ENCODE peak calls at places on chromosomes 11 and 22, in nine cellular contexts. One of them, this sample, is unnamed.

GRCh38 chr22:24506802-24507438 is 11.8 kb downstream of the UPB1 start:
- DNase-seq in HepG2: peak; percentile 75
- DNase-seq in tibial artery: no peak
- DNase-seq in dorsolateral prefrontal cortex: peak; percentile 31
- DNase-seq in AG09319: no peak
- DNase-seq in endothelial cell: no peak
- DNase-seq in foreskin keratinocyte: no peak
- DNase-seq in AG04450: no peak
- DNase-seq in left ventricle myocardium inferior: no peak
- DNase-seq in this sample: no peak

GRCh38 chr11:6321961-6322362 is 1.7 kb upstream of the CAVIN3 start:
- DNase-seq in endothelial cell: no peak
- DNase-seq in dorsolateral prefrontal cortex: no peak
- DNase-seq in left ventricle myocardium inferior: no peak
- DNase-seq in tibial artery: no peak
- DNase-seq in AG04450: no peak
- DNase-seq in AG09319: no peak
- DNase-seq in foreskin keratinocyte: peak; percentile 46
- DNase-seq in HepG2: no peak
- DNase-seq in this sample: no peak

GRCh38 chr11:29679996-29680395 is 336.8 kb downstream of the KCNA4 start:
- DNase-seq in endothelial cell: no peak
- DNase-seq in HepG2: no peak
- DNase-seq in AG04450: no peak
- DNase-seq in dorsolateral prefrontal cortex: no peak
- DNase-seq in left ventricle myocardium inferior: no peak
- DNase-seq in AG09319: no peak
- DNase-seq in foreskin keratinocyte: no peak
- DNase-seq in tibial artery: no peak
- DNase-seq in this sample: no peak

GRCh38 chr22:19120829-19121630 is 1.2 kb downstream of the DGCR2 start:
- DNase-seq in foreskin keratinocyte: peak; percentile 29
- DNase-seq in HepG2: peak; percentile 63
- DNase-seq in dorsolateral prefrontal cortex: no peak
- DNase-seq in endothelial cell: no peak
- DNase-seq in tibial artery: no peak
- DNase-seq in AG09319: no peak
- DNase-seq in AG04450: no peak
- DNase-seq in left ventricle myocardium inferior: no peak
- DNase-seq in this sample: no peak

GRCh38 chr22:27107824-27108223 is 450.4 kb downstream of the MIAT start:
- DNase-seq in endothelial cell: no peak
- DNase-seq in AG09319: peak; percentile 85
- DNase-seq in dorsolateral prefrontal cortex: no peak
- DNase-seq in left ventricle myocardium inferior: peak; percentile 53
- DNase-seq in foreskin keratinocyte: peak; percentile 93
- DNase-seq in HepG2: peak; percentile 30
- DNase-seq in tibial artery: peak; percentile 88
- DNase-seq in AG04450: no peak
- DNase-seq in this sample: no peak

GRCh38 chr11:4713241-4713640 is 8.7 kb downstream of the MMP26 start:
- DNase-seq in dorsolateral prefrontal cortex: no peak
- DNase-seq in endothelial cell: no peak
- DNase-seq in AG09319: no peak
- DNase-seq in left ventricle myocardium inferior: no peak
- DNase-seq in foreskin keratinocyte: peak; percentile 12
- DNase-seq in HepG2: no peak
- DNase-seq in tibial artery: no peak
- DNase-seq in AG04450: no peak
- DNase-seq in this sample: no peak

GRCh38 chr22:46053563-46054090 is 76.7 kb upstream of the WNT7B start:
- DNase-seq in tibial artery: peak; percentile 77
- DNase-seq in foreskin keratinocyte: no peak
- DNase-seq in AG09319: no peak
- DNase-seq in HepG2: no peak
- DNase-seq in AG04450: no peak
- DNase-seq in dorsolateral prefrontal cortex: peak; percentile 76
- DNase-seq in left ventricle myocardium inferior: peak; percentile 82
- DNase-seq in endothelial cell: no peak
- DNase-seq in this sample: peak; percentile 71

GRCh38 chr11:68828155-68828931 is 13.4 kb downstream of the CPT1A start:
- DNase-seq in tibial artery: no peak
- DNase-seq in AG09319: no peak
- DNase-seq in dorsolateral prefrontal cortex: no peak
- DNase-seq in foreskin keratinocyte: no peak
- DNase-seq in endothelial cell: no peak
- DNase-seq in left ventricle myocardium inferior: peak; percentile 48
- DNase-seq in HepG2: no peak
- DNase-seq in AG04450: no peak
- DNase-seq in this sample: peak; percentile 20

GRCh38 chr11:34214961-34215805 is 109.8 kb downstream of the NAT10 start:
- DNase-seq in AG09319: no peak
- DNase-seq in dorsolateral prefrontal cortex: no peak
- DNase-seq in foreskin keratinocyte: peak; percentile 82
- DNase-seq in left ventricle myocardium inferior: no peak
- DNase-seq in endothelial cell: no peak
- DNase-seq in tibial artery: no peak
- DNase-seq in AG04450: no peak
- DNase-seq in HepG2: no peak
- DNase-seq in this sample: peak; percentile 30

GRCh38 chr11:79744941-79745340 is 304.1 kb upstream of the TENM4 start:
- DNase-seq in AG09319: no peak
- DNase-seq in tibial artery: no peak
- DNase-seq in endothelial cell: no peak
- DNase-seq in left ventricle myocardium inferior: no peak
- DNase-seq in foreskin keratinocyte: no peak
- DNase-seq in dorsolateral prefrontal cortex: no peak
- DNase-seq in AG04450: no peak
- DNase-seq in HepG2: no peak
- DNase-seq in this sample: no peak

GRCh38 chr11:101881586-101881985 is 33.2 kb upstream of the CEP126 start:
- DNase-seq in left ventricle myocardium inferior: no peak
- DNase-seq in endothelial cell: no peak
- DNase-seq in AG04450: no peak
- DNase-seq in foreskin keratinocyte: no peak
- DNase-seq in dorsolateral prefrontal cortex: no peak
- DNase-seq in tibial artery: no peak
- DNase-seq in HepG2: no peak
- DNase-seq in AG09319: no peak
- DNase-seq in this sample: no peak

GRCh38 chr11:101885631-101886030 is 29.2 kb upstream of the CEP126 start:
- DNase-seq in tibial artery: no peak
- DNase-seq in AG09319: no peak
- DNase-seq in HepG2: no peak
- DNase-seq in endothelial cell: no peak
- DNase-seq in foreskin keratinocyte: no peak
- DNase-seq in left ventricle myocardium inferior: no peak
- DNase-seq in AG04450: no peak
- DNase-seq in dorsolateral prefrontal cortex: no peak
- DNase-seq in this sample: no peak

GRCh38 chr11:101880208-101880607 is 34.6 kb upstream of the CEP126 start:
- DNase-seq in foreskin keratinocyte: no peak
- DNase-seq in tibial artery: no peak
- DNase-seq in left ventricle myocardium inferior: no peak
- DNase-seq in endothelial cell: no peak
- DNase-seq in AG04450: no peak
- DNase-seq in AG09319: no peak
- DNase-seq in HepG2: peak; percentile 75
- DNase-seq in dorsolateral prefrontal cortex: no peak
- DNase-seq in this sample: no peak
- TF ChIP-seq CTCF in foreskin keratinocyte: peak; percentile 65
- TF ChIP-seq CTCF in tibial artery: no peak
- TF ChIP-seq CTCF in left ventricle myocardium inferior: no peak
- TF ChIP-seq CTCF in endothelial cell: peak; percentile 34
- TF ChIP-seq CTCF in AG04450: peak; percentile 54
- TF ChIP-seq CTCF in AG09319: peak; percentile 43
- TF ChIP-seq CTCF in HepG2: peak; percentile 67
- TF ChIP-seq CTCF in dorsolateral prefrontal cortex: no peak
- TF ChIP-seq CTCF in this sample: no peak

DNA sequence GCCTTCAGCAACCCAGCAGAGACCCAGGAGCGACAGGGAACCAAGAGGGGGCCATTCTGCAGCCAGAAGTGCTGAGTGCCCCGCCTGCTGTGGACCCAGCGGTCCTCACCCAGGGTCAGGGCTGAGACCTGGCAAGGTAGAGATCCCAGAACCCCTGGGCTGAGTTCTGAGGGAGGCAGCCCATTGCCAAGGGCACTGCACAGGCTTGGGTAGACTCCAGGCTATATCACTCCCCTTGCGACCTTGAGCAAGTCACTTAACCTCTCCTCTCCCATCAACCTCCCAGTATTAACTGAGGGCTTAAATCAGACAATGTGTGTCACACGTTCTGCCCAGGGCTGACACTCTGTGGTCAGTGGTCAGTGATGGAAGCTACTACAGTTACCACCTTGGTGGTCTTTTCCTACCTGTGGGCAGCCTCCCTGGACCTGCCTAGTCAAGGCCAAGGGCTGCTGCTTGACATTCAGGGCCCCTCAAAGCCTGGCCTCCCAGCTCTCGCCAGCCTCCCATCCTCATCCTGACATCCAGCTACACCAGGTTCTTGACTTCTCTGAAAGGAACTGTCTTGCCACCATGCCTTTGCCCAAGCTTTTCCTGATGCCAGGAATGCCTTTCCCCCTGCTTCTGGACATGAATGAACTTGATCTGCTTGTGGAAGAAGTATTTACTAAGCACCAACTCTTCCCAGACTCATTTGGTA is 8.2 kb downstream of the WNT11 start:
- DNase-seq in AG09319: no peak
- DNase-seq in HepG2: no peak
- DNase-seq in left ventricle myocardium inferior: no peak
- DNase-seq in foreskin keratinocyte: no peak
- DNase-seq in AG04450: no peak
- DNase-seq in endothelial cell: no peak
- DNase-seq in tibial artery: no peak
- DNase-seq in dorsolateral prefrontal cortex: no peak
- DNase-seq in this sample: no peak
- TF ChIP-seq CTCF in AG09319: no peak
- TF ChIP-seq CTCF in HepG2: no peak
- TF ChIP-seq CTCF in left ventricle myocardium inferior: no peak
- TF ChIP-seq CTCF in foreskin keratinocyte: no peak
- TF ChIP-seq CTCF in AG04450: no peak
- TF ChIP-seq CTCF in endothelial cell: no peak
- TF ChIP-seq CTCF in tibial artery: no peak
- TF ChIP-seq CTCF in dorsolateral prefrontal cortex: no peak
- TF ChIP-seq CTCF in this sample: no peak

GRCh38 chr11:76610871-76611475 is 59.6 kb downstream of the LRRC32 start:
- DNase-seq in AG09319: no peak
- DNase-seq in AG04450: no peak
- DNase-seq in endothelial cell: no peak
- DNase-seq in foreskin keratinocyte: no peak
- DNase-seq in HepG2: no peak
- DNase-seq in tibial artery: no peak
- DNase-seq in left ventricle myocardium inferior: peak; percentile 65
- DNase-seq in dorsolateral prefrontal cortex: no peak
- DNase-seq in this sample: no peak
- TF ChIP-seq CTCF in AG09319: no peak
- TF ChIP-seq CTCF in AG04450: no peak
- TF ChIP-seq CTCF in endothelial cell: no peak
- TF ChIP-seq CTCF in foreskin keratinocyte: no peak
- TF ChIP-seq CTCF in HepG2: no peak
- TF ChIP-seq CTCF in tibial artery: peak; percentile 27
- TF ChIP-seq CTCF in left ventricle myocardium inferior: peak; percentile 34
- TF ChIP-seq CTCF in dorsolateral prefrontal cortex: no peak
- TF ChIP-seq CTCF in this sample: no peak

GRCh38 chr11:13602844-13603243 is 65.6 kb upstream of the FAR1 start:
- DNase-seq in tibial artery: no peak
- DNase-seq in foreskin keratinocyte: no peak
- DNase-seq in endothelial cell: no peak
- DNase-seq in dorsolateral prefrontal cortex: no peak
- DNase-seq in left ventricle myocardium inferior: no peak
- DNase-seq in AG04450: no peak
- DNase-seq in HepG2: no peak
- DNase-seq in AG09319: no peak
- DNase-seq in this sample: no peak
- TF ChIP-seq CTCF in tibial artery: no peak
- TF ChIP-seq CTCF in foreskin keratinocyte: no peak
- TF ChIP-seq CTCF in endothelial cell: no peak
- TF ChIP-seq CTCF in dorsolateral prefrontal cortex: no peak
- TF ChIP-seq CTCF in left ventricle myocardium inferior: no peak
- TF ChIP-seq CTCF in AG04450: no peak
- TF ChIP-seq CTCF in HepG2: no peak
- TF ChIP-seq CTCF in AG09319: no peak
- TF ChIP-seq CTCF in this sample: no peak

DNA sequence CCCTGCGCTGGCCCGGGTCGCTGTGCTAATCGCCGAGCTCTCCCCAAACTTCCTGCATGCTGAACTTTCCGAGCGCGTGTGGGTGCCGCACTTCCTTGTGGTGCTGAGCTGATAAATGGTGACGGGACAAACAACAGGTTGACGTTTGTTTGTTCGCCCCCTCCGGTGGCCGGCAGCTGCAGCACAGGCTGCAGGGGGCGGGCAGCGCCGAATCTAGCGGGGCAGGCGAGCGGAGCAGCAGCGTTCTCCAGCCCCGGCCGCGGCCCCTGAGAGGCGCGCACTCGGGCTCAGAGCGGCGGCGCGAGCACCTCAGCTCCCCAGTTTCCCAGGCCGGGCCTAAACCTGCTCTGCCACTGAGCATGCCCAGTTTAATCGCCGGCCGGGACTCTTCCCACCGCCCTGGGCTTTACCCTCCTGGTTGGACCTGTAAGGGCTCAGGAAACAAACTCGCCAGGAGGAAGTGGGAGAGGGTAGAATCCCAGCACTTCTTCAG is at the start of gene PDGFD:
- DNase-seq in dorsolateral prefrontal cortex: peak; percentile 35
- DNase-seq in AG09319: peak; percentile 41
- DNase-seq in HepG2: peak; percentile 54
- DNase-seq in left ventricle myocardium inferior: peak; percentile 64
- DNase-seq in endothelial cell: peak; percentile 85
- DNase-seq in AG04450: peak; percentile 30
- DNase-seq in foreskin keratinocyte: peak; percentile 32
- DNase-seq in tibial artery: peak; percentile 66
- DNase-seq in this sample: peak; percentile 25
- TF ChIP-seq CTCF in dorsolateral prefrontal cortex: no peak
- TF ChIP-seq CTCF in AG09319: peak; percentile 53
- TF ChIP-seq CTCF in HepG2: peak; percentile 57
- TF ChIP-seq CTCF in left ventricle myocardium inferior: peak; percentile 67
- TF ChIP-seq CTCF in endothelial cell: peak; percentile 20
- TF ChIP-seq CTCF in AG04450: peak; percentile 57
- TF ChIP-seq CTCF in foreskin keratinocyte: peak; percentile 44
- TF ChIP-seq CTCF in tibial artery: peak; percentile 35
- TF ChIP-seq CTCF in this sample: no peak

GRCh38 chr11:102891736-102892135 is 17.0 kb upstream of the MMP12 start:
- DNase-seq in HepG2: no peak
- DNase-seq in AG09319: no peak
- DNase-seq in endothelial cell: no peak
- DNase-seq in left ventricle myocardium inferior: no peak
- DNase-seq in tibial artery: no peak
- DNase-seq in foreskin keratinocyte: no peak
- DNase-seq in AG04450: no peak
- DNase-seq in dorsolateral prefrontal cortex: no peak
- DNase-seq in this sample: no peak
- TF ChIP-seq CTCF in HepG2: no peak
- TF ChIP-seq CTCF in AG09319: no peak
- TF ChIP-seq CTCF in endothelial cell: no peak
- TF ChIP-seq CTCF in left ventricle myocardium inferior: no peak
- TF ChIP-seq CTCF in tibial artery: no peak
- TF ChIP-seq CTCF in foreskin keratinocyte: no peak
- TF ChIP-seq CTCF in AG04450: peak; percentile 4
- TF ChIP-seq CTCF in dorsolateral prefrontal cortex: no peak
- TF ChIP-seq CTCF in this sample: no peak

This sample was measured in activated B cell treated with CpG ODN at 0.5 μM for 24 hours.